ENCODE peak calls at places on chromosomes 13 and 19, in four cellular contexts. R is spleen, Z is thoracic aorta, H is GM23248. J is an unnamed sample. For H3K36me3 and H3K9me3, the result is how much of the 10 kb centered on the place peaks cover.

GRCh38 chr13:76717092-76717491 is 169.1 kb downstream of the KCTD12 start:
- DNase-seq in H (peak), R (no peak), Z (no peak), J (peak)

GRCh38 chr13:49459580-49459979 is 15.5 kb downstream of the SETDB2 start:
- DNase-seq in R (no peak), H (no peak), Z (no peak), J (no peak)

GRCh38 chr19:55097864-55098715 is 19.3 kb downstream of the PPP1R12C start:
- DNase-seq in Z (no peak), H (no peak), R (no peak), J (no peak)

GRCh38 chr13:99256283-99256682 is 1.9 kb downstream of the GPR18 start:
- DNase-seq in H (no peak), Z (no peak), R (no peak), J (no peak)

GRCh38 chr13:40615619-40616018 is 50.8 kb downstream of the FOXO1 start:
- DNase-seq in R (no peak), H (no peak), Z (no peak), J (no peak)

GRCh38 chr13:79246575-79246949 is 159.5 kb downstream of the RBM26 start:
- DNase-seq in R (no peak), Z (no peak), H (no peak), J (no peak)

GRCh38 chr13:77737583-77738200 is 40.2 kb downstream of the SLAIN1 start:
- DNase-seq in R (no peak), H (no peak), Z (no peak), J (no peak)

GRCh38 chr19:6215701-6216235 is 64.0 kb downstream of the MLLT1 start:
- DNase-seq in H (no peak), Z (no peak), R (peak), J (no peak)

GRCh38 chr13:114049026-114049425 is 75.2 kb upstream of the C13orf46 start:
- DNase-seq in Z (no peak), H (no peak), R (peak), J (no peak)

GRCh38 chr13:32033744-32034143 is 2.2 kb downstream of the FRY start:
- DNase-seq in R (no peak), Z (no peak), H (no peak), J (no peak)

GRCh38 chr19:3108775-3109174 is 14.6 kb downstream of the GNA11 start:
- DNase-seq in H (peak), R (peak), Z (no peak), J (peak)

GRCh38 chr13:22893149-22893548 is 287.6 kb upstream of the SGCG start:
- DNase-seq in Z (no peak), R (no peak), H (no peak), J (no peak)

GRCh38 chr13:110541526-110541920 is 20.0 kb downstream of the RAB20 start:
- DNase-seq in R (no peak), H (peak), Z (no peak), J (no peak)

GRCh38 chr19:31338069-31338767 is 11.0 kb downstream of the TSHZ3 start:
- DNase-seq in H (peak), Z (no peak), R (no peak), J (peak)

GRCh38 chr19:4234142-4234861 is 5.0 kb downstream of the EBI3 start:
- DNase-seq in R (no peak), H (no peak), Z (no peak), J (no peak)

GRCh38 chr19:16514383-16515019 is 18.3 kb downstream of the C19orf44 start:
- DNase-seq in H (no peak), Z (no peak), R (no peak), J (no peak)

DNA sequence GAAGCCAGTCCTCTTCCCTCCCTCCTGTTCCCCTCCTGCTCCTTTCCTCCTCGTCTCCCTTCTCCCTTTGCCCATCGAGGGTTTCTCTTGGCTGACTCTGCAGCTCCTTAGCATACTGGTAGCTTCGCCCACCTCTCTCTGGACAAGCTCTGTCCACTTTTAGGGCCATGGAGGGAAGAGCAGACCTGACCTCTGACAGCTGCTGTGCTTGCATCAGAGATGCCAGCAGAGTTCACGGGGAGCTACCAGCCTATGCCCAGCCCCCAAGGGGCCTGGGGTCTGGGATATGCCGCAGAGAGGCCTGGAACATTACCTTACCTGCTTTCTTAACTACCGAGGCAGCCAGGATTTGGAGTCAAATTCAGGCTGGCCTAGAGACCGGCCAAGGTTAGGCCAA is 19.7 kb downstream of the LYL1 start:
- DNase-seq in Z (no peak), R (no peak), H (no peak), J (no peak)
- H3K36me3 ChIP-seq in Z (under half), R (under half), H (under half), J (half or more)

GRCh38 chr13:97257800-97258799 is 36.0 kb downstream of the MBNL2 start:
- DNase-seq in H (peak), Z (peak), R (no peak), J (peak)

GRCh38 chr13:97259787-97260641 is 37.9 kb downstream of the MBNL2 start:
- DNase-seq in Z (no peak), H (peak), R (no peak), J (no peak)

GRCh38 chr13:97257228-97257755 is 35.2 kb downstream of the MBNL2 start:
- DNase-seq in Z (no peak), H (no peak), R (no peak), J (no peak)

GRCh38 chr13:97256343-97256783 is 34.2 kb downstream of the MBNL2 start:
- DNase-seq in H (peak), Z (no peak), R (no peak), J (peak)

GRCh38 chr13:97258801-97259200 is 36.7 kb downstream of the MBNL2 start:
- DNase-seq in Z (no peak), R (no peak), H (peak), J (no peak)
- H3K4me3 ChIP-seq in Z (no peak), R (no peak), H (no peak), J (no peak)

DNA sequence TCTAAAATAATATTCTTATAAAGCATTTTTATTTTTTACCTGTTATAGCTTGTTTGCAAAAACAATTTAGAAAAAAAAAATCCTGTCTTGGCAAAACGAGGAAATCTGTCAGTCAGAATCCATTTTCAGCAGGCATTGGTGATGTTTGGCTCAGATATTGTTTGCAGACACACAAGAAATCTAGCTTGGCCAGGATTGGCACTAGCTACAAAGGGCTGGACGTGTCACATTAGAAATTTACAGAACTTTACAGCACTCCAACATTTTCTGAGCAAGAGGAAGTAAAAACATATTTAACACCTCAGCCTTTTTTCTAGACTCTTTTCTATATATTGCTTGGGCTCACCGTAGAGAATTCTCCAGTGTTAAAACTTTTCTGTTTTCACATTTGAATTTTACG is 9.9 kb downstream of the ZNF91 start:
- DNase-seq in R (no peak), Z (no peak), H (no peak), J (no peak)
- H3K9me3 ChIP-seq in R (half or more), Z (under half), H (under half), J (under half)

DNA sequence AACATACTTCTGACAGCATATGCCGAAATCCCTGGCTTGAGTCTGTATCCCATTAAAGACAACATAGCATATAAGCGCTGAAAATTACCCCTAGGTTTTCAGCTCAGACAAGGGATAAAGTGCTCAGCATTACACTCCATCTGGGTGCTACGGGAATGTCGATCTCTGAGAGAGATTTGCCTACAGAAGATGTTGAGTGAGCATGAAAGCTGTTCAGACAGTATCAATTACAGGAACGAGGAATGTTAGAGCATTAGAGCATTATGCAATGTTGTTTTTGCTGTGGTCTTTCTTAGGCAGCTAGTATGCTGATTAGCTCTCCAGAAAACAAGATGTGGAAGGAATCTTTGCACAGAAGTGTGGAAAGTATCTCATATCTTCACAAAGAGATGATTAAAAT is 484.5 kb downstream of the LIG4 start:
- DNase-seq in H (peak), Z (no peak), R (no peak), J (no peak)
- H3K36me3 ChIP-seq in H (under half), Z (under half), R (under half), J (under half)

GRCh38 chr13:35392768-35393167 is 83.7 kb downstream of the MAB21L1 start:
- DNase-seq in H (no peak), R (no peak), Z (no peak), J (no peak)

GRCh38 chr13:35388456-35388855 is 88.0 kb downstream of the MAB21L1 start:
- DNase-seq in R (no peak), H (peak), Z (no peak), J (no peak)

GRCh38 chr13:35389535-35389934 is 87.0 kb downstream of the MAB21L1 start:
- DNase-seq in R (no peak), H (no peak), Z (no peak), J (no peak)

GRCh38 chr13:35393886-35394285 is 82.6 kb downstream of the MAB21L1 start:
- DNase-seq in H (no peak), Z (no peak), R (no peak), J (no peak)

DNA sequence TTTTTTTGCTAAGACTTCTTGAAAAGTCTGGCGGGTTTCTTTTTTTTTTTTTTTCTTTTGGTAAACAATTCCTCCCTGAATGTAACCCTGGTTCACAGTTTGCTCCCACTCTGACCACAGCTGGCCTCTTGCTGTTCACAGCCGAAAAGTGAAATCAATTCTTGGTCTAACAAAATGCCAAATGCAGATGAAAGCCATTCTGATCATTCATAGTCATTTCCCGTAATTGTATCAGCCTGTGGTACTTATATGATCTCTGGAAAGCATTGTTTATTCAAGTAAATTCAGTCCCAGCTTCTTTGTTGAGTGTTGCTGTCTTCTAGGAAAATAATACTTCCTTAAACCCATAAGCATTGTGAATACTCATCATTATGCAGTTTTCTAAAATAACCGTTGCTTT is 87.5 kb downstream of the MAB21L1 start:
- DNase-seq in Z (no peak), H (peak), R (no peak), J (peak)
- H3K4me3 ChIP-seq in Z (peak), H (no peak), R (peak), J (peak)

DNA sequence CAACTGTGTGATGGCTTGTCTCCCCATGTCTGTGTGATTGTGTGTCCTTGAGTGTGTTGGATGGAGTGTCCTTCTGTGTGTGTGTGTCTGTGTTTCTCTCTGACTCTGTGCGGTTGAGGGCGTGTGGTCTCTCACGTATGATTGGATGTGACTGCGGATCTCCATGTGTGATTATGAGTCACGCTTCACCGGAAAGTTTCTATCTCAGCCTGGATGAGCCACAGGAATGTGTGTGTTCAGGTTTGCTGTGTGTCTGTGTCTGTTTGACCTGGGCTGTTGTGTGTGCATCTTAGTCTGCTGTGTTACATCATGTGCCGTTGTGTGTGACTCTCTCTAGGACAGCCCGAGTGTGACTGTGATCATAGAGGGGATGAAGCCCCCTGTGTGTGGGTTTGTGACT is 15.5 kb upstream of the ZNF835 start:
- DNase-seq in R (no peak), H (no peak), Z (no peak), J (no peak)
- H3K9me3 ChIP-seq in R (under half), H (under half), Z (under half), J (under half)

DNA sequence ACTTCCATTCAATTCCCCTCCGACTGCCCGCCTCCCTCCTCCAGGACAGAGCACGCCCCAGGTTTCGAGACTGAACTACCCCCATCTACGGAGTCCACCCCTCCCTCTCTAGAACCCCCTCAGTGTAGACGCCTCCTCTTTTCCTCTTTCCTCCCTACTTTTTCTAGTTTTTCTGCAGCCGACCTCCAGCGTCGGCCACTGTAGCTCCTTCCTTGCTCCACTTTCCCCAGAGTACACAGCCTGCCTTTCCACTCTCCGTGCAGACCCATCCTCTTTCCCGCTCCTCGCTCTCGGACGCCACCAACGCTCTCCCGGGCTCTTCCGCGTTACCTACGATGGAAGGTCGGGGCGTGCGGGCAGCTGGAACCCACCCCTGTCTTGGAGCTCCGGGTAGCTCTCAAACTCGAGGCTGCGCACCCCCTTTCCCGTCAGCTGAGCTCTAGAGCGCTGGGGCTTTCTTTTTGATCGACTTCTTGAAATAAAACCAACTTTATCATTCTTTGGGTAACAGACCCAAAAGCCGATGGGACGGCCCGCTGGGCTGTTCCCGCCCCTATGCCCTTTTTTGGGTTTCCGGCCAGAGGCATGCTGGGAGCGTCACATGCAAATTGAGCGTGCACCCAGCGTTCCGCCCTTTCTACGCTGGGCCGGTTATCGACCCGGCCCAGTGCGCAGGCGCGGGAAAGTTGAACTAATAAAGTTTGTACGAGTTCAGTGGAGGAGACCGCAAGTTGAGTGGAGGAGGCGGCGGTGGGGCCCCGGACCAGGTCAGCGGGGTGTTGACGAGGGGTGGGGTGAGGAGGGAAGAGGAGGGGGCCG is at the start of the genes BCL2L12 and IRF3:
- DNase-seq in R (peak), Z (peak), H (peak), J (peak)
- H3K36me3 ChIP-seq in R (half or more), Z (under half), H (under half), J (under half)